ENCODE peak calls at places on chromosomes 16 and 17, in nine cellular contexts. W is A549; B is fibroblast of pulmonary artery; L is astrocyte; E is fibroblast of the aortic adventitia; P is CD8-positive, alpha-beta T cell; V is bronchial epithelial cell; G is GM23248; K is choroid plexus epithelial cell. Y is an unnamed sample.

GRCh38 chr17:6408271-6408670 is 26.6 kb downstream of the AIPL1 start:
- DNase-seq in W (no peak), B (no peak), L (no peak), E (no peak), P (no peak), V (no peak), G (no peak), K (no peak), Y (no peak)

GRCh38 chr17:33447090-33447489 is 154.0 kb upstream of the ASIC2 start:
- DNase-seq in W (no peak), B (no peak), L (no peak), E (no peak), P (no peak), V (no peak), G (no peak), K (no peak), Y (no peak)

GRCh38 chr16:27315333-27316037 is 1.7 kb downstream of the IL4R start:
- DNase-seq in W (peak), B (peak), L (peak), E (peak), P (peak), V (peak), G (peak), K (peak), Y (peak)

GRCh38 chr16:27233731-27234130 is 30.4 kb downstream of the KDM8 start:
- DNase-seq in W (no peak), B (no peak), L (no peak), E (no peak), P (no peak), V (no peak), G (no peak), K (no peak), Y (no peak)

GRCh38 chr17:3812771-3813170 is 11.8 kb upstream of the ITGAE start:
- DNase-seq in W (no peak), B (peak), L (no peak), E (no peak), P (no peak), V (no peak), G (no peak), K (no peak), Y (no peak)

GRCh38 chr16:29876578-29877249 is 13.7 kb upstream of the CDIPT start:
- DNase-seq in W (no peak), B (no peak), L (no peak), E (no peak), P (peak), V (no peak), G (peak), K (no peak), Y (peak)

GRCh38 chr17:16941072-16941641 is 30.8 kb downstream of the TNFRSF13B start:
- DNase-seq in W (no peak), B (no peak), L (no peak), E (no peak), P (no peak), V (no peak), G (no peak), K (no peak), Y (no peak)

GRCh38 chr17:47694818-47695663 is 1.1 kb downstream of the TBKBP1 start:
- DNase-seq in W (no peak), B (peak), L (peak), E (peak), P (no peak), V (no peak), G (peak), K (peak), Y (peak)

GRCh38 chr16:1056196-1056595 is 16.4 kb upstream of the SSTR5 start:
- DNase-seq in W (no peak), B (no peak), L (no peak), E (no peak), P (no peak), V (no peak), G (no peak), K (no peak), Y (no peak)

GRCh38 chr16:67035364-67035763 is 6.4 kb downstream of the CBFB start:
- DNase-seq in W (no peak), B (no peak), L (no peak), E (no peak), P (no peak), V (no peak), G (no peak), K (no peak), Y (no peak)

GRCh38 chr17:32117399-32117798 is 24.9 kb upstream of the RHOT1 start:
- DNase-seq in W (no peak), B (no peak), L (no peak), E (no peak), P (no peak), V (no peak), G (no peak), K (no peak), Y (no peak)

GRCh38 chr17:8649157-8650118 is 18.9 kb upstream of the MYH10 start:
- DNase-seq in W (no peak), B (peak), L (peak), E (peak), P (no peak), V (no peak), G (peak), K (peak), Y (no peak)

GRCh38 chr17:2724783-2725164 is 13.2 kb upstream of the CLUH start:
- DNase-seq in W (peak), B (peak), L (peak), E (no peak), P (no peak), V (peak), G (peak), K (peak), Y (no peak)

GRCh38 chr17:74569392-74570003 is 2.2 kb upstream of the CD300H start:
- DNase-seq in W (peak), B (peak), L (peak), E (peak), P (no peak), V (peak), G (peak), K (peak), Y (no peak)

GRCh38 chr17:66737524-66737923 is 97.4 kb upstream of the CACNG5 start:
- DNase-seq in W (no peak), B (peak), L (peak), E (peak), P (no peak), V (no peak), G (peak), K (peak), Y (no peak)

GRCh38 chr16:1291576-1291974 is 17.9 kb upstream of the UBE2I start:
- DNase-seq in W (no peak), B (no peak), L (no peak), E (no peak), P (no peak), V (no peak), G (no peak), K (no peak), Y (no peak)

GRCh38 chr16:58018803-58019202 is 6.8 kb upstream of the MMP15 start:
- DNase-seq in W (no peak), B (no peak), L (no peak), E (no peak), P (no peak), V (no peak), G (no peak), K (no peak), Y (no peak)

GRCh38 chr16:2673066-2673999 is 9.0 kb upstream of the KCTD5 start:
- DNase-seq in W (peak), B (peak), L (peak), E (peak), P (peak), V (peak), G (peak), K (peak), Y (peak)

GRCh38 chr17:55783684-55784245 is 32.9 kb downstream of the PCTP start:
- DNase-seq in W (no peak), B (peak), L (no peak), E (peak), P (no peak), V (no peak), G (peak), K (peak), Y (no peak)

GRCh38 chr16:16908058-16908457 is 529.1 kb downstream of the NPIPA7 start:
- DNase-seq in W (no peak), B (no peak), L (no peak), E (no peak), P (no peak), V (no peak), G (no peak), K (no peak), Y (no peak)
- H3K4me3 ChIP-seq in W (no peak), B (no peak), L (no peak), E (no peak), P (no peak), V (no peak), G (no peak), K (no peak), Y (no peak)

GRCh38 chr16:89924298-89924924 is 1.3 kb downstream of the TUBB3 start:
- DNase-seq in W (no peak), B (peak), L (peak), E (peak), P (no peak), V (no peak), G (peak), K (peak), Y (peak)
- H3K4me3 ChIP-seq in W (peak), B (peak), L (peak), E (peak), P (no peak), V (peak), G (peak), K (peak), Y (no peak)

GRCh38 chr17:13601776-13602551 is at the start of gene HS3ST3A1:
- DNase-seq in W (no peak), B (peak), L (peak), E (peak), P (no peak), V (peak), G (peak), K (peak), Y (no peak)
- H3K4me3 ChIP-seq in W (no peak), B (peak), L (peak), E (peak), P (peak), V (peak), G (peak), K (peak), Y (no peak)

DNA sequence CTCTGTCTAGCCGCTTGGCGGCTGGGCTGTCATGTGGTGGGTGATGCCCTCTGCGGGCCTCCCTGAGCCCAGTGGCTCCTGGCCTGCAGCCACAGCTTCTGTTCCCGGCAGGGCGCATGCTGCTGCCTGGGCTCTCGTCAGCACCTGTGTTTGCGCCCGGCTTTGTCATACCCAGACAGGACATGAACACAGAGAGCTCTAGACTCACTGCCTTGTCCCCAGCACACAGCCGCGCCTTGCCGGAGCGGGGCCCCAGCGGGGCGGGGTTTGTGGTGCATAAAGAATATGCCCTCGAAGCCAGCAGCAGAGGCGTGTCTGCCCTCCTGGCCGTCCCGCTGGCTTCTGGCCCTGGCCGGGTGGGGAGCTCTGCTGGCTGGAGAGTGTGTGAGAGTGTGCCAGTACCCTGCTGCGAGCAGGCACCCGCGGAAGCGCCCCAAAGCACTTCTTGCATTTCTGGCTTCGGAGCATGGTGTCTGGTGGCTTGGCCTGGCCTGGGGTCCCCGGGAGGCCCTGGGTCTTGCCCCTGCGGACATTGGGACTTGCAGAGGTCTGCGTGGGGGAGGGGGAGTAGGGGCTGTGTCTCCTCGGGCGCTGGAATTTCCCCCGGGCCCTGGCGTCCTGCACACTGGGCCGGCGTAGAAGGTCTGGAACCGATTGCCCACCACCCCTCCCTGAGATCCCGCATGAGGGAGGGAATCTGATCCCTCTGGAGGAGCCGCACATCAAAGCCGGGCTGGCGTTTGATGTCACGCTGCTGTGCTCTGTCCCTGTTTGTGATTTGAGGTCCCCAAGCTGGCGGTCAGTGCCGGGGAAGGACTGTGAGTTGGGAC is 14.5 kb downstream of the ASPSCR1 start:
- DNase-seq in W (no peak), B (peak), L (peak), E (peak), P (no peak), V (peak), G (peak), K (peak), Y (no peak)
- H3K4me3 ChIP-seq in W (no peak), B (no peak), L (no peak), E (peak), P (no peak), V (no peak), G (peak), K (no peak), Y (no peak)

DNA sequence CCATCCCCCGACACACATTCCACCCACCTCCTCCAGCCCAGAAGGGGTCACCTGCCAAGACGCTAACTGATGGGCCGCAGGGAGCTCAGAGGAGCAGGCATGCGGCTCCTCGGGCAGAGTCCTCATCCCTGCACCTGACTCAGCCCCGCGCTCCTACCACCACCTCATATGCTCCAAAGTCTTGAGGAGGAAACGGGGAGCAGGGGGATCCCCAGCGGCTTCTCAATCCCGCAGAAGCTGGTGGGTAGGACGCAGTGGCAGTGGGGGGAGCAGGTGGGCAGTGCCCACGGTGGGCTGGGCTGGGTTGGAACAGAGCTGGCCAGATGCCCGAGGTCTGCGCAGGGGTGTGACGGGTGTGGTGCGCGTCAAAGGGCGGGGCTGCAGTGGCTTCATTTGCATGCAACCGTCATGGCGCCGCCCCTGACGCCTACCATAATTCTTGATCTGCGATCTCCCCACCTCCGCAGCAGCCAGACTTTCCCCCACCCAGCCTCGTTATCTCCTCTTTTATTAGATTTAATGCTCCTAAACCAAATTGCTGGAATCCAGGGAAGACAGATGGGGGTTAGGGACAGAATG is 39.0 kb upstream of the EMP2 start:
- DNase-seq in W (no peak), B (no peak), L (no peak), E (no peak), P (no peak), V (no peak), G (peak), K (no peak), Y (no peak)
- H3K4me3 ChIP-seq in W (no peak), B (no peak), L (no peak), E (no peak), P (no peak), V (peak), G (no peak), K (no peak), Y (no peak)

Y was measured in CD8-positive, alpha-beta memory T cell.